ENCODE peak calls at places on chromosomes 12 and 14, in ten cellular contexts. Q, V, E, Y, O, D, P, J, M and H are unnamed samples.

GRCh38 chr12:120367252-120367923 is 1.6 kb downstream of the MSI1 start:
- DNase-seq in Q (no peak), V (no peak), E (peak; percentile 26), Y (peak; percentile 82), O (no peak), D (no peak), P (peak; percentile 79), J (no peak), M (no peak), H (no peak)

GRCh38 chr14:76953196-76953945 is 75.1 kb downstream of the IRF2BPL start:
- DNase-seq in Q (peak; percentile 29), V (peak; percentile 38), E (no peak), Y (no peak), O (no peak), D (peak; percentile 59), P (no peak), J (peak; percentile 76), M (peak; percentile 72), H (peak; percentile 80)

GRCh38 chr14:55721353-55721752 is 141.3 kb downstream of the KTN1 start:
- DNase-seq in Q (no peak), V (no peak), E (no peak), Y (no peak), O (no peak), D (no peak), P (no peak), J (no peak), M (peak; percentile 60), H (no peak)

GRCh38 chr14:24075485-24076301 is 4.3 kb downstream of the CPNE6 start:
- DNase-seq in Q (no peak), V (no peak), E (no peak), Y (no peak), O (no peak), D (no peak), P (no peak), J (peak; percentile 35), M (no peak), H (no peak)

GRCh38 chr12:31323466-31324115 is 2.4 kb downstream of the SINHCAF start:
- DNase-seq in Q (no peak), V (peak; percentile 71), E (no peak), Y (peak; percentile 85), O (peak; percentile 19), D (peak; percentile 38), P (peak; percentile 22), J (peak; percentile 73), M (peak; percentile 36), H (no peak)

GRCh38 chr12:131613186-131613585 is 97.7 kb upstream of the SFSWAP start:
- DNase-seq in Q (no peak), V (no peak), E (no peak), Y (no peak), O (no peak), D (no peak), P (no peak), J (no peak), M (no peak), H (no peak)

GRCh38 chr12:43288666-43289065 is 263.3 kb downstream of the ADAMTS20 start:
- DNase-seq in Q (no peak), V (no peak), E (no peak), Y (peak; percentile 63), O (no peak), D (no peak), P (no peak), J (no peak), M (peak; percentile 55), H (no peak)

GRCh38 chr14:103871596-103872480 is 24.5 kb upstream of the PPP1R13B start:
- DNase-seq in Q (peak; percentile 50), V (peak; percentile 83), E (no peak), Y (peak; percentile 60), O (peak; percentile 54), D (peak; percentile 85), P (no peak), J (peak; percentile 78), M (no peak), H (peak; percentile 88)

GRCh38 chr14:55446127-55446736 is 5.8 kb upstream of the TBPL2 start:
- DNase-seq in Q (no peak), V (no peak), E (peak; percentile 73), Y (peak; percentile 78), O (peak; percentile 42), D (no peak), P (peak; percentile 78), J (peak; percentile 61), M (peak; percentile 80), H (no peak)

GRCh38 chr12:103645202-103645601 is 58.1 kb downstream of the STAB2 start:
- DNase-seq in Q (no peak), V (no peak), E (no peak), Y (no peak), O (no peak), D (no peak), P (no peak), J (no peak), M (no peak), H (no peak)

GRCh38 chr14:102201369-102201748 is 61.7 kb downstream of the WDR20 start:
- DNase-seq in Q (no peak), V (no peak), E (no peak), Y (no peak), O (no peak), D (no peak), P (no peak), J (peak; percentile 50), M (no peak), H (no peak)

GRCh38 chr14:104092931-104093365 is 7.4 kb downstream of the ASPG start:
- DNase-seq in Q (no peak), V (no peak), E (no peak), Y (no peak), O (no peak), D (no peak), P (no peak), J (no peak), M (no peak), H (peak; percentile 38)

GRCh38 chr12:47938093-47938492 is 25.3 kb upstream of the TMEM106C start:
- DNase-seq in Q (no peak), V (no peak), E (no peak), Y (no peak), O (no peak), D (no peak), P (no peak), J (no peak), M (no peak), H (no peak)

GRCh38 chr14:75299064-75299463 is 20.4 kb downstream of the FOS start:
- DNase-seq in Q (no peak), V (no peak), E (no peak), Y (no peak), O (no peak), D (no peak), P (no peak), J (no peak), M (no peak), H (peak; percentile 62)

GRCh38 chr14:84969501-84969900 is 560.4 kb upstream of the FLRT2 start:
- DNase-seq in Q (no peak), V (no peak), E (no peak), Y (no peak), O (no peak), D (no peak), P (no peak), J (no peak), M (no peak), H (no peak)

GRCh38 chr12:121124402-121125109 is 8.1 kb upstream of the P2RX7 start:
- DNase-seq in Q (no peak), V (no peak), E (no peak), Y (no peak), O (no peak), D (no peak), P (no peak), J (no peak), M (peak; percentile 70), H (no peak)

GRCh38 chr14:94665121-94665520 is 52.9 kb downstream of the SERPINA3 start:
- DNase-seq in Q (no peak), V (no peak), E (no peak), Y (no peak), O (no peak), D (no peak), P (no peak), J (no peak), M (peak; percentile 12), H (no peak)